ENCODE peak calls at places on chromosomes 12 and 14, in four cellular contexts. K, Y, H and E are unnamed samples.

GRCh38 chr14:65470404-65470880 is 57.9 kb downstream of the FUT8 start:
- DNase-seq in K (no peak), Y (no peak), H (no peak), E (no peak)

GRCh38 chr14:20440882-20441281 is 4.9 kb upstream of the KLHL33 start:
- DNase-seq in K (no peak), Y (no peak), H (no peak), E (no peak)

GRCh38 chr14:70934084-70934483 is 26.8 kb downstream of the PCNX1 start:
- DNase-seq in K (no peak), Y (no peak), H (no peak), E (no peak)

GRCh38 chr14:85233756-85234545 is 296.0 kb upstream of the FLRT2 start:
- DNase-seq in K (no peak), Y (no peak), H (no peak), E (no peak)

GRCh38 chr12:49201595-49202295 is 12.9 kb upstream of the TUBA1A start:
- DNase-seq in K (no peak), Y (peak), H (no peak), E (no peak)

GRCh38 chr12:100675432-100675831 is 101.9 kb downstream of the GAS2L3 start:
- DNase-seq in K (peak), Y (peak), H (peak), E (peak)

GRCh38 chr12:128008341-128008740 is 258.6 kb upstream of the TMEM132C start:
- DNase-seq in K (no peak), Y (no peak), H (no peak), E (no peak)

GRCh38 chr12:86669010-86669409 is 412.8 kb upstream of the MGAT4C start:
- DNase-seq in K (no peak), Y (no peak), H (no peak), E (peak)

GRCh38 chr12:128810182-128811127 is 13.3 kb downstream of the SLC15A4 start:
- DNase-seq in K (no peak), Y (no peak), H (peak), E (no peak)

GRCh38 chr12:26863515-26863914 is 30.5 kb upstream of the ITPR2 start:
- DNase-seq in K (no peak), Y (no peak), H (no peak), E (peak)

GRCh38 chr12:57896437-57897201 is 44.7 kb upstream of the ATP23 start:
- DNase-seq in K (peak), Y (peak), H (peak), E (peak)

GRCh38 chr12:34399631-34400422 is 377.5 kb downstream of the ALG10 start:
- DNase-seq in K (peak), Y (peak), H (peak), E (no peak)

GRCh38 chr14:102620413-102620812 is 28.0 kb downstream of the RCOR1 start:
- DNase-seq in K (no peak), Y (no peak), H (no peak), E (no peak)

GRCh38 chr12:85642810-85643209 is 193.4 kb downstream of the RASSF9 start:
- DNase-seq in K (no peak), Y (no peak), H (no peak), E (no peak)

GRCh38 chr14:86574026-86574777 is 1044.3 kb downstream of the FLRT2 start:
- DNase-seq in K (no peak), Y (no peak), H (no peak), E (no peak)

GRCh38 chr12:52232233-52232915 is 669 bp upstream of the KRT7 start:
- DNase-seq in K (no peak), Y (no peak), H (no peak), E (peak)

GRCh38 chr12:54040148-54040494 is 7.3 kb downstream of the HOXC5 start:
- DNase-seq in K (no peak), Y (no peak), H (no peak), E (no peak)

DNA sequence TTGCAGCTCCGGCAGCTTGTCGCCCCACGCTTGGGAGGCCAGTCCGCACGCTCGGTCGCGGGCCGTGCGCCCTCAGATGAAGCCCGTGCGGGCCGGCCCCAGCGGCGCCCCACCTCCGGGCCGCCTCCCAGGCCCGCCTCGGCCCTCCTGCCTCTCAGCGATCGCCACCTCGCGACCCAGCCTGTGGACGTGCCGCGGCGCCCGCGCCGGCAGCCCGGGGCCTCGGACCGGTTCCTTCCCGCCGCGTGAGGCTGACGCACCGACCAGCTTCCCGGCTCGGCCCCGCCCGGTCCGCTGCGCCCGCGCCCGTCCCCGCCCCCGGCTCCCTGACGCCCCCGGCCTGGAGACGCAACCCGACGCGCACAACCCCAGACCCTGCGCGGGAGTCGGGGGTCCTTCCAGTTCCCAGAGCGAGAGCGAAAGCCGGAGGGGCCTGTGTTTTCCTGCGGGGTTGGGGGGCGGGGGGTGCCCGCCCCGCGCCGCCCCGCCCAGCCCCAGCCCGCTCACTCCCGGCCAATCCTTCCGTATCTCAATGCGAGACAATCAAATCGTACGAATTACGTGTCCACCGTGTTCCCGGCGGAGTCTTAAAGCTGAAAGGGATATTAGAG is at the start of gene ERO1A:
- DNase-seq in K (peak), Y (peak), H (peak), E (peak)
- TF ChIP-seq CTCF in K (no peak), Y (no peak), H (no peak), E (no peak)

GRCh38 chr12:56189336-56189917 is at the start of gene SMARCC2:
- DNase-seq in K (peak), Y (peak), H (peak), E (peak)

GRCh38 chr12:56188786-56189335 is 422 bp downstream of the SMARCC2 start:
- DNase-seq in K (no peak), Y (no peak), H (no peak), E (no peak)

GRCh38 chr12:56188116-56188785 is 1.0 kb downstream of the SMARCC2 start:
- DNase-seq in K (no peak), Y (no peak), H (no peak), E (no peak)

GRCh38 chr12:56190695-56191155 is 1.4 kb upstream of the SMARCC2 start:
- DNase-seq in K (no peak), Y (no peak), H (no peak), E (no peak)

GRCh38 chr12:56189918-56190694 is 823 bp upstream of the SMARCC2 start:
- DNase-seq in K (peak), Y (peak), H (peak), E (peak)
- TF ChIP-seq CTCF in K (peak), Y (no peak), H (peak), E (peak)

GRCh38 chr12:9372202-9372601 is 164.0 kb upstream of the PZP start:
- DNase-seq in K (no peak), Y (no peak), H (no peak), E (no peak)
- TF ChIP-seq CTCF in K (no peak), Y (no peak), H (no peak), E (no peak)

GRCh38 chr14:76101980-76102379 is 49.7 kb upstream of the GPATCH2L start:
- DNase-seq in K (no peak), Y (no peak), H (no peak), E (no peak)
- TF ChIP-seq CTCF in K (no peak), Y (no peak), H (no peak), E (no peak)

GRCh38 chr14:90368946-90369721 is 27.7 kb upstream of the CALM1 start:
- DNase-seq in K (no peak), Y (no peak), H (no peak), E (no peak)
- TF ChIP-seq CTCF in K (peak), Y (no peak), H (no peak), E (no peak)

GRCh38 chr12:68871899-68872298 is 61.1 kb downstream of the CPM start:
- DNase-seq in K (no peak), Y (no peak), H (no peak), E (peak)
- TF ChIP-seq CTCF in K (no peak), Y (peak), H (no peak), E (peak)

GRCh38 chr12:126369487-126370463 is 1304.5 kb downstream of the AACS start:
- DNase-seq in K (no peak), Y (no peak), H (no peak), E (no peak)
- TF ChIP-seq CTCF in K (no peak), Y (no peak), H (no peak), E (no peak)

GRCh38 chr12:89959188-89959587 is 250.6 kb upstream of the ATP2B1 start:
- DNase-seq in K (no peak), Y (no peak), H (no peak), E (no peak)

GRCh38 chr12:89960011-89960507 is 251.4 kb upstream of the ATP2B1 start:
- DNase-seq in K (no peak), Y (no peak), H (no peak), E (peak)

GRCh38 chr12:89965993-89966392 is 257.4 kb upstream of the ATP2B1 start:
- DNase-seq in K (no peak), Y (no peak), H (no peak), E (no peak)

GRCh38 chr12:89960607-89961394 is 252.2 kb upstream of the ATP2B1 start:
- DNase-seq in K (no peak), Y (no peak), H (no peak), E (peak)

GRCh38 chr12:89962648-89963047 is 254.0 kb upstream of the ATP2B1 start:
- DNase-seq in K (no peak), Y (no peak), H (no peak), E (peak)
- TF ChIP-seq CTCF in K (no peak), Y (peak), H (no peak), E (no peak)

GRCh38 chr12:116278667-116279066 is 1.2 kb upstream of the MED13L start:
- DNase-seq in K (no peak), Y (no peak), H (no peak), E (no peak)

GRCh38 chr12:116277393-116278258 is at the start of gene MED13L:
- DNase-seq in K (peak), Y (peak), H (peak), E (peak)

GRCh38 chr12:116278259-116278595 is 734 bp upstream of the MED13L start:
- DNase-seq in K (no peak), Y (no peak), H (no peak), E (no peak)

GRCh38 chr12:116274552-116275375 is 2.7 kb downstream of the MED13L start:
- DNase-seq in K (no peak), Y (no peak), H (no peak), E (no peak)

GRCh38 chr12:116276433-116277216 is 868 bp downstream of the MED13L start:
- DNase-seq in K (peak), Y (peak), H (peak), E (peak)
- TF ChIP-seq CTCF in K (no peak), Y (no peak), H (no peak), E (no peak)